ENCODE peak calls at places on chromosomes 5 and 9, in eight cellular contexts. One of them, this sample, is unnamed. For H3K9me2 and H3K4me1, the result is how much of the 10 kb centered on the place peaks cover.

GRCh38 chr5:12023614-12024241 is 119.5 kb upstream of the CTNND2 start:
- DNase-seq in PC-3: peak
- DNase-seq in GM23248: peak
- DNase-seq in hepatocyte: peak
- DNase-seq in GM23338: peak
- DNase-seq in MM.1S: peak
- DNase-seq in OCI-LY7: peak
- DNase-seq in HCT116: no peak
- DNase-seq in this sample: peak

GRCh38 chr5:61897251-61897650 is 408.8 kb upstream of the KIF2A start:
- DNase-seq in PC-3: no peak
- DNase-seq in GM23248: no peak
- DNase-seq in hepatocyte: no peak
- DNase-seq in GM23338: no peak
- DNase-seq in MM.1S: no peak
- DNase-seq in OCI-LY7: no peak
- DNase-seq in HCT116: no peak
- DNase-seq in this sample: no peak

GRCh38 chr5:165538065-165538464 is 2032.6 kb downstream of the MAT2B start:
- DNase-seq in PC-3: no peak
- DNase-seq in GM23248: no peak
- DNase-seq in hepatocyte: no peak
- DNase-seq in GM23338: no peak
- DNase-seq in MM.1S: no peak
- DNase-seq in OCI-LY7: no peak
- DNase-seq in HCT116: no peak
- DNase-seq in this sample: no peak

GRCh38 chr5:64742821-64743220 is 25.7 kb downstream of the SREK1IP1 start:
- DNase-seq in PC-3: no peak
- DNase-seq in GM23248: peak
- DNase-seq in hepatocyte: no peak
- DNase-seq in GM23338: no peak
- DNase-seq in MM.1S: no peak
- DNase-seq in OCI-LY7: no peak
- DNase-seq in HCT116: no peak
- DNase-seq in this sample: no peak

GRCh38 chr9:114681594-114682332 is at the start of gene TEX48:
- DNase-seq in PC-3: peak
- DNase-seq in GM23248: peak
- DNase-seq in hepatocyte: peak
- DNase-seq in GM23338: peak
- DNase-seq in MM.1S: peak
- DNase-seq in OCI-LY7: peak
- DNase-seq in HCT116: peak
- DNase-seq in this sample: peak

GRCh38 chr5:170145462-170145861 is 39.8 kb downstream of the FOXI1 start:
- DNase-seq in PC-3: no peak
- DNase-seq in GM23248: no peak
- DNase-seq in hepatocyte: no peak
- DNase-seq in GM23338: no peak
- DNase-seq in MM.1S: no peak
- DNase-seq in OCI-LY7: peak
- DNase-seq in HCT116: peak
- DNase-seq in this sample: peak

GRCh38 chr9:119360237-119360636 is 9.0 kb downstream of the BRINP1 start:
- DNase-seq in PC-3: no peak
- DNase-seq in GM23248: no peak
- DNase-seq in hepatocyte: no peak
- DNase-seq in GM23338: peak
- DNase-seq in MM.1S: no peak
- DNase-seq in OCI-LY7: no peak
- DNase-seq in HCT116: no peak
- DNase-seq in this sample: no peak

GRCh38 chr9:70602364-70603019 is 188.0 kb upstream of the KLF9 start:
- DNase-seq in PC-3: peak
- DNase-seq in GM23248: peak
- DNase-seq in hepatocyte: peak
- DNase-seq in GM23338: peak
- DNase-seq in MM.1S: peak
- DNase-seq in OCI-LY7: peak
- DNase-seq in HCT116: peak
- DNase-seq in this sample: peak

GRCh38 chr5:107361945-107362344 is 308.8 kb downstream of the EFNA5 start:
- DNase-seq in PC-3: peak
- DNase-seq in GM23248: peak
- DNase-seq in hepatocyte: peak
- DNase-seq in GM23338: no peak
- DNase-seq in MM.1S: no peak
- DNase-seq in OCI-LY7: no peak
- DNase-seq in HCT116: no peak
- DNase-seq in this sample: no peak

GRCh38 chr5:112366987-112367386 is 52.1 kb downstream of the EPB41L4A start:
- DNase-seq in PC-3: peak
- DNase-seq in GM23248: peak
- DNase-seq in hepatocyte: peak
- DNase-seq in GM23338: peak
- DNase-seq in MM.1S: no peak
- DNase-seq in OCI-LY7: peak
- DNase-seq in HCT116: peak
- DNase-seq in this sample: peak

GRCh38 chr5:109865636-109866035 is 175.9 kb downstream of the MAN2A1 start:
- DNase-seq in PC-3: peak
- DNase-seq in GM23248: peak
- DNase-seq in hepatocyte: peak
- DNase-seq in GM23338: no peak
- DNase-seq in MM.1S: no peak
- DNase-seq in OCI-LY7: no peak
- DNase-seq in HCT116: no peak
- DNase-seq in this sample: no peak

GRCh38 chr5:59296317-59297264 is 596.9 kb downstream of the PDE4D start:
- DNase-seq in PC-3: peak
- DNase-seq in GM23248: peak
- DNase-seq in hepatocyte: no peak
- DNase-seq in GM23338: no peak
- DNase-seq in MM.1S: peak
- DNase-seq in OCI-LY7: no peak
- DNase-seq in HCT116: no peak
- DNase-seq in this sample: no peak

GRCh38 chr5:53334431-53334941 is 145.9 kb upstream of the FST start:
- DNase-seq in PC-3: peak
- DNase-seq in GM23248: peak
- DNase-seq in hepatocyte: no peak
- DNase-seq in GM23338: no peak
- DNase-seq in MM.1S: no peak
- DNase-seq in OCI-LY7: no peak
- DNase-seq in HCT116: no peak
- DNase-seq in this sample: no peak

GRCh38 chr9:36286388-36286787 is 28.1 kb upstream of the GNE start:
- DNase-seq in PC-3: no peak
- DNase-seq in GM23248: no peak
- DNase-seq in hepatocyte: no peak
- DNase-seq in GM23338: no peak
- DNase-seq in MM.1S: no peak
- DNase-seq in OCI-LY7: no peak
- DNase-seq in HCT116: no peak
- DNase-seq in this sample: no peak

GRCh38 chr5:60842859-60843692 is 993 bp downstream of the ELOVL7 start:
- DNase-seq in PC-3: no peak
- DNase-seq in GM23248: peak
- DNase-seq in hepatocyte: peak
- DNase-seq in GM23338: peak
- DNase-seq in MM.1S: peak
- DNase-seq in OCI-LY7: no peak
- DNase-seq in HCT116: no peak
- DNase-seq in this sample: no peak

GRCh38 chr5:45281081-45281480 is 415.1 kb downstream of the HCN1 start:
- DNase-seq in PC-3: no peak
- DNase-seq in GM23248: no peak
- DNase-seq in hepatocyte: no peak
- DNase-seq in GM23338: peak
- DNase-seq in MM.1S: no peak
- DNase-seq in OCI-LY7: no peak
- DNase-seq in HCT116: no peak
- DNase-seq in this sample: no peak

GRCh38 chr9:24936117-24936516 is 390.4 kb upstream of the IZUMO3 start:
- DNase-seq in PC-3: no peak
- DNase-seq in GM23248: no peak
- DNase-seq in hepatocyte: no peak
- DNase-seq in GM23338: no peak
- DNase-seq in MM.1S: peak
- DNase-seq in OCI-LY7: peak
- DNase-seq in HCT116: no peak
- DNase-seq in this sample: no peak

GRCh38 chr5:168314735-168315411 is 23.4 kb downstream of the WWC1 start:
- DNase-seq in PC-3: peak
- DNase-seq in GM23248: peak
- DNase-seq in hepatocyte: peak
- DNase-seq in GM23338: peak
- DNase-seq in MM.1S: no peak
- DNase-seq in OCI-LY7: no peak
- DNase-seq in HCT116: peak
- DNase-seq in this sample: no peak

GRCh38 chr9:73065439-73065838 is 86.2 kb upstream of the ANXA1 start:
- DNase-seq in PC-3: no peak
- DNase-seq in GM23248: no peak
- DNase-seq in hepatocyte: no peak
- DNase-seq in GM23338: no peak
- DNase-seq in MM.1S: no peak
- DNase-seq in OCI-LY7: no peak
- DNase-seq in HCT116: no peak
- DNase-seq in this sample: no peak
- H3K9me2 ChIP-seq in PC-3: under half
- H3K9me2 ChIP-seq in GM23248: under half
- H3K9me2 ChIP-seq in hepatocyte: under half
- H3K9me2 ChIP-seq in GM23338: under half
- H3K9me2 ChIP-seq in MM.1S: under half
- H3K9me2 ChIP-seq in OCI-LY7: under half
- H3K9me2 ChIP-seq in HCT116: under half
- H3K9me2 ChIP-seq in this sample: under half

DNA sequence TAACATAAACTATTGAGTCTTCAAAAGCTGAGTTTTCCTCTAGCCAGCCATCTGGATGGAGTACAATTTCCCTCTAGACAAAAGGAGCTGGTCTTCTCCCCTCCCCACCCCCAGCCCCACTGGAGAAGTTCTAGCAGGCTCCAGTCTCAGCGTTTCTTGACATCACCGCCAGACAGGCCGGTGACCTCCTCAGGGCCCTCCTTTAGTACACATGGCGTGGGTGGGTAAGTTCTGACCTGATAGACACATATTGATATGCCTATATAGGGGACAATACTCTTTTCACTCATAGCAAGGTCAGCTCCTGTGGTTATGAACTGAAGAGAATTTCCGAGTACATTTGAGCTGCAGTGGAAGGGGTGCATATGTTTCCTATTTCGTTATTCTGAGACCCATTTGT is 27.2 kb downstream of the DNAI1 start:
- DNase-seq in PC-3: no peak
- DNase-seq in GM23248: no peak
- DNase-seq in hepatocyte: no peak
- DNase-seq in GM23338: no peak
- DNase-seq in MM.1S: no peak
- DNase-seq in OCI-LY7: no peak
- DNase-seq in HCT116: no peak
- DNase-seq in this sample: no peak
- H3K4me1 ChIP-seq in PC-3: under half
- H3K4me1 ChIP-seq in GM23248: under half
- H3K4me1 ChIP-seq in hepatocyte: under half
- H3K4me1 ChIP-seq in GM23338: under half
- H3K4me1 ChIP-seq in MM.1S: under half
- H3K4me1 ChIP-seq in OCI-LY7: under half
- H3K4me1 ChIP-seq in HCT116: under half
- H3K4me1 ChIP-seq in this sample: under half

GRCh38 chr9:9560382-9561035 is 1052.3 kb downstream of the PTPRD start:
- DNase-seq in PC-3: no peak
- DNase-seq in GM23248: no peak
- DNase-seq in hepatocyte: no peak
- DNase-seq in GM23338: no peak
- DNase-seq in MM.1S: no peak
- DNase-seq in OCI-LY7: no peak
- DNase-seq in HCT116: no peak
- DNase-seq in this sample: no peak

GRCh38 chr9:9558907-9559306 is 1053.9 kb downstream of the PTPRD start:
- DNase-seq in PC-3: no peak
- DNase-seq in GM23248: no peak
- DNase-seq in hepatocyte: no peak
- DNase-seq in GM23338: no peak
- DNase-seq in MM.1S: no peak
- DNase-seq in OCI-LY7: no peak
- DNase-seq in HCT116: no peak
- DNase-seq in this sample: no peak

GRCh38 chr9:9557804-9558334 is 1054.9 kb downstream of the PTPRD start:
- DNase-seq in PC-3: no peak
- DNase-seq in GM23248: no peak
- DNase-seq in hepatocyte: peak
- DNase-seq in GM23338: peak
- DNase-seq in MM.1S: no peak
- DNase-seq in OCI-LY7: no peak
- DNase-seq in HCT116: no peak
- DNase-seq in this sample: no peak

DNA sequence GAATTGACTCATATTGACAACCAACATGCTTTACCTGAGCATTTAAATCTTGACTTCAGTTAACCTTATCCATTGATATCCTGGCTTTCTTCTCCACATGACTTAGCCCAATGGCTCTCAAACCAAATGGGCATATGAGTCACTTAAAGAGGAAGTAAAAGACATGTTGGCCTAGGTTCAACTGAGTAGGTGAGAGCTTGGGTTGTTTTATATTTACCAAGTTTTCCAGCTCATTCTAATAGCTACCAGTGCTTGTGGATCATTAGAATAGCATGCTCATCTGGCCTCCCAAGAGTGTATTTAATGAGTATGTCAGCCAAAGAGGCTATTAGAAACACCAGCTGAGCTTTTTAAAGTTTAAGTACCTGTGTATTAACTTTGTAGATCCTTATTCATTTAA is 1049.0 kb downstream of the PTPRD start:
- DNase-seq in PC-3: no peak
- DNase-seq in GM23248: no peak
- DNase-seq in hepatocyte: no peak
- DNase-seq in GM23338: no peak
- DNase-seq in MM.1S: no peak
- DNase-seq in OCI-LY7: no peak
- DNase-seq in HCT116: no peak
- DNase-seq in this sample: no peak
- H3K9me2 ChIP-seq in PC-3: under half
- H3K9me2 ChIP-seq in GM23248: under half
- H3K9me2 ChIP-seq in hepatocyte: under half
- H3K9me2 ChIP-seq in GM23338: under half
- H3K9me2 ChIP-seq in MM.1S: under half
- H3K9me2 ChIP-seq in OCI-LY7: under half
- H3K9me2 ChIP-seq in HCT116: under half
- H3K9me2 ChIP-seq in this sample: under half

DNA sequence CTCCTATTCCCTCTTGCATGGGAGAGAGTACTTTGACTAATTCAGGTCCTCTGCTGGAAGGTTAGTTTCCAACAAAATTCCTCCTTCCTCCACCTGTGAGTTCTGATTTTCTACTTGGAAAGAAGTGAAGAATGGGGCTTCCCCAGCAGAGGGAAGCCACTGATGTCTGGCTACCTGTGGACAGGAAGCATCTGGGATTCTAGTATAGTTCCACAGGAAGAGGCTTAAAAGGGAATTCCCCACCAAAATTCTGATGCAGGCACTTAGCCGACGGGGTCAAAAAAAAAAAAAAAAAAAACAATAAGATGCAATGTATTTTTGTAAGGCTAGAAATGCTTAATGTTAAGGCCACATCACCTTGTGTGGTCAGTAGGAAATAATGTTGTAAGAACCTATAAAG is 33.4 kb downstream of the PCDHGC5 start:
- DNase-seq in PC-3: no peak
- DNase-seq in GM23248: no peak
- DNase-seq in hepatocyte: no peak
- DNase-seq in GM23338: no peak
- DNase-seq in MM.1S: no peak
- DNase-seq in OCI-LY7: no peak
- DNase-seq in HCT116: no peak
- DNase-seq in this sample: no peak
- H3K4me1 ChIP-seq in PC-3: under half
- H3K4me1 ChIP-seq in GM23248: half or more
- H3K4me1 ChIP-seq in hepatocyte: under half
- H3K4me1 ChIP-seq in GM23338: under half
- H3K4me1 ChIP-seq in MM.1S: under half
- H3K4me1 ChIP-seq in OCI-LY7: half or more
- H3K4me1 ChIP-seq in HCT116: under half
- H3K4me1 ChIP-seq in this sample: half or more